ENCODE peak calls at places on chromosomes 6 and 20, in seven cellular contexts. K is stimulated activated CD8-positive, alpha-beta memory T cell treated with anti-CD3 and anti-CD28 coated beads, Interleukin-2, amount 100 ng/mL, for 48 hours; S is HTR-8/SVneo; E is cardiac muscle cell; B is NCI-H187 treated with DMSO at 0.1 percent for 48 hours; U is kidney tubule cell; Q is HEK293T. R is an unnamed sample.

GRCh38 chr6:16882230-16882629 is 121.0 kb upstream of the ATXN1 start:
- DNase-seq in K (no peak), U (no peak), Q (no peak), S (no peak), E (no peak), B (no peak), R (no peak)

GRCh38 chr6:112016335-112016734 is 37.6 kb upstream of the CCN6 start:
- DNase-seq in S (no peak), U (no peak), E (peak; percentile 63), B (no peak), K (peak; percentile 36), Q (no peak), R (no peak)

GRCh38 chr6:9139762-9140161 is 704.4 kb upstream of the SLC35B3 start:
- DNase-seq in S (no peak), K (no peak), Q (no peak), U (no peak), E (no peak), B (no peak), R (no peak)

GRCh38 chr6:1554881-1555569 is 54.7 kb upstream of the FOXC1 start:
- DNase-seq in K (peak; percentile 18), S (peak; percentile 25), Q (no peak), E (peak; percentile 76), B (no peak), U (peak; percentile 34), R (no peak)

GRCh38 chr6:22142931-22143330 is 153.9 kb downstream of the PRL start:
- DNase-seq in K (no peak), B (no peak), U (no peak), Q (no peak), S (no peak), E (no peak), R (no peak)

GRCh38 chr6:692858-693736 is at the start of gene EXOC2:
- DNase-seq in S (peak; percentile 75), B (peak; percentile 25), Q (peak; percentile 82), K (peak; percentile 77), U (peak; percentile 87), E (peak; percentile 86), R (peak; percentile 79)

GRCh38 chr6:162964703-162965140 is 236.9 kb downstream of the PACRG start:
- DNase-seq in U (peak; percentile 88), E (peak; percentile 98), B (no peak), S (peak; percentile 59), K (no peak), Q (no peak), R (no peak)

GRCh38 chr20:41249781-41250281 is 67.7 kb downstream of the ZHX3 start:
- DNase-seq in B (no peak), Q (peak; percentile 49), S (peak; percentile 67), K (no peak), U (peak; percentile 48), E (peak; percentile 69), R (no peak)

GRCh38 chr6:154528286-154528915 is 17.9 kb upstream of the CNKSR3 start:
- DNase-seq in S (no peak), Q (no peak), U (no peak), B (no peak), E (no peak), K (no peak), R (no peak)

GRCh38 chr6:82361631-82362030 is 2.0 kb upstream of the TPBG start:
- DNase-seq in S (no peak), E (no peak), Q (no peak), U (no peak), K (no peak), B (no peak), R (no peak)

GRCh38 chr20:46642265-46642942 is 8.9 kb downstream of the SLC13A3 start:
- DNase-seq in K (no peak), U (no peak), Q (no peak), S (no peak), B (no peak), E (no peak), R (no peak)

GRCh38 chr20:63087872-63088680 is 81.3 kb upstream of the BHLHE23 start:
- DNase-seq in Q (no peak), B (no peak), K (no peak), E (no peak), S (no peak), U (no peak), R (peak; percentile 5)

GRCh38 chr20:63260943-63261807 is 6.9 kb upstream of the NKAIN4 start:
- DNase-seq in B (no peak), E (no peak), K (no peak), S (no peak), Q (no peak), U (no peak), R (no peak)

GRCh38 chr6:84605308-84605707 is 159.1 kb downstream of the TBX18 start:
- DNase-seq in S (no peak), U (no peak), B (no peak), Q (no peak), K (no peak), E (no peak), R (no peak)

GRCh38 chr20:47306755-47307370 is 49.6 kb downstream of the ZMYND8 start:
- DNase-seq in Q (no peak), E (no peak), U (no peak), B (no peak), S (no peak), K (no peak), R (no peak)

GRCh38 chr6:116314878-116315277 is 35.1 kb upstream of the TSPYL1 start:
- DNase-seq in U (peak; percentile 50), K (no peak), Q (no peak), B (no peak), S (no peak), E (peak; percentile 25), R (no peak)

GRCh38 chr20:45345104-45345936 is 2.9 kb downstream of the SDC4 start:
- DNase-seq in B (no peak), S (no peak), Q (no peak), K (no peak), E (no peak), U (no peak), R (no peak)

GRCh38 chr20:23602261-23602660 is 3.5 kb downstream of the CST9 start:
- DNase-seq in B (no peak), S (no peak), E (no peak), U (no peak), K (no peak), Q (no peak), R (no peak)

GRCh38 chr20:18091624-18092023 is 33.9 kb upstream of the OVOL2 start:
- DNase-seq in B (no peak), S (no peak), K (no peak), U (no peak), E (peak; percentile 2), Q (no peak), R (no peak)

GRCh38 chr6:129730477-129731165 is 20.6 kb upstream of the ARHGAP18 start:
- DNase-seq in B (no peak), Q (no peak), K (no peak), S (no peak), U (peak; percentile 65), E (peak; percentile 48), R (peak; percentile 27)

GRCh38 chr6:128487746-128488145 is 32.7 kb downstream of the PTPRK start:
- DNase-seq in E (peak; percentile 31), U (peak; percentile 88), S (no peak), K (no peak), B (no peak), Q (no peak), R (no peak)

GRCh38 chr6:35486005-35486925 is 10.6 kb downstream of the TEAD3 start:
- DNase-seq in S (no peak), K (no peak), U (peak; percentile 43), B (no peak), Q (no peak), E (peak; percentile 81), R (no peak)

GRCh38 chr6:24307881-24308280 is 50.0 kb downstream of the DCDC2 start:
- DNase-seq in B (no peak), E (peak; percentile 14), K (no peak), U (peak; percentile 90), S (peak; percentile 10), Q (no peak), R (no peak)

GRCh38 chr6:46290435-46290834 is 119.7 kb upstream of the ENPP5 start:
- DNase-seq in U (no peak), B (no peak), S (no peak), Q (no peak), E (no peak), K (no peak), R (no peak)

GRCh38 chr6:80163754-80164187 is 57.3 kb downstream of the BCKDHB start:
- DNase-seq in K (no peak), S (peak; percentile 19), Q (no peak), E (peak; percentile 60), B (no peak), U (peak; percentile 88), R (no peak)

R was measured in HAP-1.